ENCODE peak calls at places on chromosomes 4 and X, in seven cellular contexts. One of them, this sample, is unnamed.

GRCh38 chr4:62193726-62194125 is 993.6 kb downstream of the ADGRL3 start:
- DNase-seq in suprapubic skin: no peak
- DNase-seq in dorsolateral prefrontal cortex: no peak
- DNase-seq in astrocyte of the spinal cord: no peak
- DNase-seq in lung: no peak
- DNase-seq in uterus: no peak
- DNase-seq in brain microvascular endothelial cell: no peak
- DNase-seq in this sample: no peak

GRCh38 chr4:115042496-115042895 is 70.9 kb downstream of the NDST4 start:
- DNase-seq in lung: no peak
- DNase-seq in dorsolateral prefrontal cortex: no peak
- DNase-seq in uterus: no peak
- DNase-seq in astrocyte of the spinal cord: no peak
- DNase-seq in brain microvascular endothelial cell: no peak
- DNase-seq in suprapubic skin: no peak
- DNase-seq in this sample: no peak

GRCh38 chr4:110108960-110109359 is 89.5 kb downstream of the ELOVL6 start:
- DNase-seq in dorsolateral prefrontal cortex: no peak
- DNase-seq in suprapubic skin: no peak
- DNase-seq in lung: no peak
- DNase-seq in brain microvascular endothelial cell: no peak
- DNase-seq in astrocyte of the spinal cord: no peak
- DNase-seq in uterus: no peak
- DNase-seq in this sample: no peak

GRCh38 chr4:122758033-122758432 is 25.5 kb downstream of the BBS12 start:
- DNase-seq in dorsolateral prefrontal cortex: no peak
- DNase-seq in uterus: no peak
- DNase-seq in brain microvascular endothelial cell: no peak
- DNase-seq in lung: no peak
- DNase-seq in suprapubic skin: no peak
- DNase-seq in astrocyte of the spinal cord: peak
- DNase-seq in this sample: no peak

GRCh38 chrX:16993791-16994318 is 47.4 kb downstream of the REPS2 start:
- DNase-seq in lung: no peak
- DNase-seq in brain microvascular endothelial cell: no peak
- DNase-seq in astrocyte of the spinal cord: no peak
- DNase-seq in uterus: no peak
- DNase-seq in dorsolateral prefrontal cortex: no peak
- DNase-seq in suprapubic skin: no peak
- DNase-seq in this sample: no peak

GRCh38 chr4:139753686-139754085 is 88.1 kb downstream of the MGST2 start:
- DNase-seq in lung: no peak
- DNase-seq in dorsolateral prefrontal cortex: no peak
- DNase-seq in suprapubic skin: no peak
- DNase-seq in uterus: no peak
- DNase-seq in brain microvascular endothelial cell: no peak
- DNase-seq in astrocyte of the spinal cord: no peak
- DNase-seq in this sample: no peak

GRCh38 chr4:118259103-118259502 is 93.7 kb downstream of the PRSS12 start:
- DNase-seq in dorsolateral prefrontal cortex: no peak
- DNase-seq in lung: no peak
- DNase-seq in suprapubic skin: no peak
- DNase-seq in brain microvascular endothelial cell: no peak
- DNase-seq in uterus: no peak
- DNase-seq in astrocyte of the spinal cord: no peak
- DNase-seq in this sample: no peak

GRCh38 chr4:68310651-68311247 is 39.1 kb downstream of the YTHDC1 start:
- DNase-seq in suprapubic skin: no peak
- DNase-seq in astrocyte of the spinal cord: no peak
- DNase-seq in dorsolateral prefrontal cortex: no peak
- DNase-seq in lung: no peak
- DNase-seq in brain microvascular endothelial cell: no peak
- DNase-seq in uterus: no peak
- DNase-seq in this sample: no peak

GRCh38 chr4:98662619-98663225 is 4.3 kb upstream of the TSPAN5 start:
- DNase-seq in brain microvascular endothelial cell: no peak
- DNase-seq in uterus: no peak
- DNase-seq in astrocyte of the spinal cord: peak
- DNase-seq in lung: no peak
- DNase-seq in dorsolateral prefrontal cortex: no peak
- DNase-seq in suprapubic skin: no peak
- DNase-seq in this sample: peak

GRCh38 chrX:121356139-121356849 is 308.9 kb downstream of the GLUD2 start:
- DNase-seq in lung: no peak
- DNase-seq in suprapubic skin: no peak
- DNase-seq in astrocyte of the spinal cord: no peak
- DNase-seq in uterus: no peak
- DNase-seq in brain microvascular endothelial cell: no peak
- DNase-seq in dorsolateral prefrontal cortex: no peak
- DNase-seq in this sample: no peak

GRCh38 chrX:102833136-102833535 is 103.9 kb upstream of the RAB40AL start:
- DNase-seq in brain microvascular endothelial cell: peak
- DNase-seq in lung: no peak
- DNase-seq in dorsolateral prefrontal cortex: no peak
- DNase-seq in astrocyte of the spinal cord: peak
- DNase-seq in uterus: no peak
- DNase-seq in suprapubic skin: no peak
- DNase-seq in this sample: no peak

GRCh38 chr4:40750461-40751258 is 905 bp downstream of the NSUN7 start:
- DNase-seq in lung: peak
- DNase-seq in dorsolateral prefrontal cortex: no peak
- DNase-seq in brain microvascular endothelial cell: no peak
- DNase-seq in uterus: no peak
- DNase-seq in astrocyte of the spinal cord: peak
- DNase-seq in suprapubic skin: no peak
- DNase-seq in this sample: no peak

GRCh38 chr4:151928112-151928511 is 167.3 kb upstream of the GATB start:
- DNase-seq in lung: no peak
- DNase-seq in suprapubic skin: no peak
- DNase-seq in brain microvascular endothelial cell: no peak
- DNase-seq in dorsolateral prefrontal cortex: no peak
- DNase-seq in uterus: no peak
- DNase-seq in astrocyte of the spinal cord: no peak
- DNase-seq in this sample: no peak

GRCh38 chrX:54116391-54116790 is 66.7 kb downstream of the FAM120C start:
- DNase-seq in dorsolateral prefrontal cortex: no peak
- DNase-seq in brain microvascular endothelial cell: no peak
- DNase-seq in lung: no peak
- DNase-seq in astrocyte of the spinal cord: no peak
- DNase-seq in suprapubic skin: no peak
- DNase-seq in uterus: no peak
- DNase-seq in this sample: no peak

GRCh38 chr4:113776679-113777078 is 15.1 kb upstream of the CAMK2D start:
- DNase-seq in dorsolateral prefrontal cortex: no peak
- DNase-seq in brain microvascular endothelial cell: no peak
- DNase-seq in lung: no peak
- DNase-seq in uterus: no peak
- DNase-seq in suprapubic skin: no peak
- DNase-seq in astrocyte of the spinal cord: no peak
- DNase-seq in this sample: no peak

GRCh38 chr4:38980903-38981676 is 51.1 kb downstream of the TMEM156 start:
- DNase-seq in astrocyte of the spinal cord: peak
- DNase-seq in uterus: no peak
- DNase-seq in brain microvascular endothelial cell: peak
- DNase-seq in dorsolateral prefrontal cortex: no peak
- DNase-seq in suprapubic skin: no peak
- DNase-seq in lung: no peak
- DNase-seq in this sample: peak

GRCh38 chrX:153624196-153625091 is 22.6 kb upstream of the DUSP9 start:
- DNase-seq in uterus: peak
- DNase-seq in lung: no peak
- DNase-seq in suprapubic skin: no peak
- DNase-seq in astrocyte of the spinal cord: no peak
- DNase-seq in dorsolateral prefrontal cortex: no peak
- DNase-seq in brain microvascular endothelial cell: no peak
- DNase-seq in this sample: no peak

GRCh38 chr4:39565925-39566630 is 38.8 kb upstream of the UGDH start:
- DNase-seq in lung: no peak
- DNase-seq in dorsolateral prefrontal cortex: no peak
- DNase-seq in suprapubic skin: no peak
- DNase-seq in uterus: no peak
- DNase-seq in brain microvascular endothelial cell: peak
- DNase-seq in astrocyte of the spinal cord: peak
- DNase-seq in this sample: peak

GRCh38 chr4:76581276-76581675 is 146.2 kb downstream of the SHROOM3 start:
- DNase-seq in dorsolateral prefrontal cortex: no peak
- DNase-seq in lung: no peak
- DNase-seq in astrocyte of the spinal cord: no peak
- DNase-seq in suprapubic skin: no peak
- DNase-seq in uterus: no peak
- DNase-seq in brain microvascular endothelial cell: no peak
- DNase-seq in this sample: no peak

GRCh38 chr4:8585186-8585585 is 5.0 kb downstream of the GPR78 start:
- DNase-seq in dorsolateral prefrontal cortex: no peak
- DNase-seq in uterus: no peak
- DNase-seq in suprapubic skin: peak
- DNase-seq in lung: no peak
- DNase-seq in brain microvascular endothelial cell: no peak
- DNase-seq in astrocyte of the spinal cord: no peak
- DNase-seq in this sample: no peak

GRCh38 chrX:103628386-103629290 is at the start of gene TCEAL1:
- DNase-seq in brain microvascular endothelial cell: peak
- DNase-seq in dorsolateral prefrontal cortex: peak
- DNase-seq in suprapubic skin: peak
- DNase-seq in astrocyte of the spinal cord: peak
- DNase-seq in lung: peak
- DNase-seq in uterus: peak
- DNase-seq in this sample: no peak

GRCh38 chrX:154043003-154043402 is 23.3 kb upstream of the IRAK1 start:
- DNase-seq in lung: no peak
- DNase-seq in dorsolateral prefrontal cortex: no peak
- DNase-seq in astrocyte of the spinal cord: peak
- DNase-seq in suprapubic skin: no peak
- DNase-seq in uterus: no peak
- DNase-seq in brain microvascular endothelial cell: peak
- DNase-seq in this sample: no peak

DNA sequence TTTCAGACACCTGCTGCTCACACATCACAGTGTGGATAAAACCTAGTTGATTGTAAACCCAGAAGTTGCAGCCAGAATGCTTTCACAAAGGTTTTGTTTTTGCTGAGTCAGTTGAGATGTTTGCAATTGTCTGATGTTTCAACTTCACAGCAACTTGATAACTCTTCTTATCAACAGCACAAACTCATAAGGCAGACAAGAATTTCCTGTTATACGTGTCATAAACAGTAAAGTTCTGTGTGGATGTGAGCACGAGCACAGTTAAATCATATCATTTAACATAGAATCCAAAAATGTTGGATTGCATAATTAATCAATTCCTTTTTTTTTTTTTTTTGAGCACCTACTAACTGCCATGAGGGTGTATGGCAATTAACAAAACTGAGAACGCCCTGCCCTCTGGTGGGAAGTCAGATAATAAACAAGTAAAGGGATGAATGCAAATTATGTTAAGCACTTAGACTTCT is 512.2 kb downstream of the PDHA2 start:
- DNase-seq in suprapubic skin: no peak
- DNase-seq in brain microvascular endothelial cell: peak
- DNase-seq in dorsolateral prefrontal cortex: no peak
- DNase-seq in uterus: no peak
- DNase-seq in lung: no peak
- DNase-seq in astrocyte of the spinal cord: peak
- DNase-seq in this sample: peak
- TF ChIP-seq CTCF in suprapubic skin: no peak
- TF ChIP-seq CTCF in brain microvascular endothelial cell: peak
- TF ChIP-seq CTCF in dorsolateral prefrontal cortex: peak
- TF ChIP-seq CTCF in uterus: no peak
- TF ChIP-seq CTCF in lung: no peak
- TF ChIP-seq CTCF in astrocyte of the spinal cord: peak
- TF ChIP-seq CTCF in this sample: peak

GRCh38 chrX:72243472-72243871 is 4.6 kb upstream of the ERCC6L start:
- DNase-seq in uterus: no peak
- DNase-seq in astrocyte of the spinal cord: peak
- DNase-seq in brain microvascular endothelial cell: peak
- DNase-seq in suprapubic skin: no peak
- DNase-seq in lung: no peak
- DNase-seq in dorsolateral prefrontal cortex: no peak
- DNase-seq in this sample: peak

GRCh38 chrX:72238721-72239475 is at the start of gene ERCC6L:
- DNase-seq in lung: peak
- DNase-seq in astrocyte of the spinal cord: peak
- DNase-seq in dorsolateral prefrontal cortex: peak
- DNase-seq in brain microvascular endothelial cell: peak
- DNase-seq in uterus: peak
- DNase-seq in suprapubic skin: peak
- DNase-seq in this sample: peak

GRCh38 chrX:72240976-72241375 is 2.1 kb upstream of the ERCC6L start:
- DNase-seq in brain microvascular endothelial cell: no peak
- DNase-seq in suprapubic skin: no peak
- DNase-seq in dorsolateral prefrontal cortex: no peak
- DNase-seq in uterus: no peak
- DNase-seq in lung: no peak
- DNase-seq in astrocyte of the spinal cord: no peak
- DNase-seq in this sample: no peak

GRCh38 chrX:72236841-72237240 is 2.0 kb downstream of the ERCC6L start:
- DNase-seq in uterus: no peak
- DNase-seq in brain microvascular endothelial cell: no peak
- DNase-seq in dorsolateral prefrontal cortex: no peak
- DNase-seq in astrocyte of the spinal cord: no peak
- DNase-seq in suprapubic skin: no peak
- DNase-seq in lung: no peak
- DNase-seq in this sample: no peak

GRCh38 chrX:72238183-72238582 is 644 bp downstream of the ERCC6L start:
- DNase-seq in astrocyte of the spinal cord: no peak
- DNase-seq in suprapubic skin: no peak
- DNase-seq in uterus: no peak
- DNase-seq in lung: no peak
- DNase-seq in brain microvascular endothelial cell: no peak
- DNase-seq in dorsolateral prefrontal cortex: no peak
- DNase-seq in this sample: no peak
- H3K4me3 ChIP-seq in astrocyte of the spinal cord: peak
- H3K4me3 ChIP-seq in suprapubic skin: peak
- H3K4me3 ChIP-seq in uterus: no peak
- H3K4me3 ChIP-seq in lung: no peak
- H3K4me3 ChIP-seq in brain microvascular endothelial cell: peak
- H3K4me3 ChIP-seq in dorsolateral prefrontal cortex: no peak
- H3K4me3 ChIP-seq in this sample: peak

GRCh38 chr4:154024097-154024496 is 235.2 kb upstream of the SFRP2 start:
- DNase-seq in lung: no peak
- DNase-seq in brain microvascular endothelial cell: no peak
- DNase-seq in suprapubic skin: no peak
- DNase-seq in astrocyte of the spinal cord: no peak
- DNase-seq in dorsolateral prefrontal cortex: no peak
- DNase-seq in uterus: no peak
- DNase-seq in this sample: no peak
- TF ChIP-seq CTCF in lung: no peak
- TF ChIP-seq CTCF in brain microvascular endothelial cell: peak
- TF ChIP-seq CTCF in suprapubic skin: no peak
- TF ChIP-seq CTCF in astrocyte of the spinal cord: peak
- TF ChIP-seq CTCF in dorsolateral prefrontal cortex: no peak
- TF ChIP-seq CTCF in uterus: no peak
- TF ChIP-seq CTCF in this sample: peak

DNA sequence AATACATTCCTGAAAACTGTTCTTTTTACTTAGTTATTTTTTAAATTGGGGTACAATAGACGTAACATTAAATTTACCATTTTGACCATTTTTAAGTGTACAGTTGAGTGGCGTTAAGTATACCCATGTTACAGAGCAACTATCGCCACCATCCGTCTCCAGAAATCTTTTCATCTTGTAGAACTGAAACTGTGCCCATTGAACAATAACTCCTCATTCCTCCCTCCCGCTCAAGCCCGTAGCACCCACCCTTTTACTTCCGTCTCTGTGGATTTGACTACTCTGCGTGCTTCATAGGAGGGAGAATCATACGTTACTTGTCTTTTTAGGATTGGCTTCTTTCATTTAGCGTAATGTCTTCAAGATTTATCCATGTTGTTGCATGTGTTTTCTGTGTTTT is 55.3 kb downstream of the TMEM131L start:
- DNase-seq in dorsolateral prefrontal cortex: no peak
- DNase-seq in lung: no peak
- DNase-seq in brain microvascular endothelial cell: no peak
- DNase-seq in astrocyte of the spinal cord: no peak
- DNase-seq in suprapubic skin: no peak
- DNase-seq in uterus: no peak
- DNase-seq in this sample: no peak
- H3K4me3 ChIP-seq in dorsolateral prefrontal cortex: no peak
- H3K4me3 ChIP-seq in lung: no peak
- H3K4me3 ChIP-seq in brain microvascular endothelial cell: no peak
- H3K4me3 ChIP-seq in astrocyte of the spinal cord: no peak
- H3K4me3 ChIP-seq in suprapubic skin: no peak
- H3K4me3 ChIP-seq in uterus: no peak
- H3K4me3 ChIP-seq in this sample: no peak

This sample was measured in astrocyte of the cerebellum.